ENCODE peak calls at places on chromosomes 7 and 10, in five cellular contexts. H is astrocyte of the cerebellum, G is left lung, C is A549, I is fibroblast of lung. U is an unnamed sample.

GRCh38 chr10:79185067-79185774 is 116.5 kb downstream of the ZMIZ1 start:
- DNase-seq in H (no peak), G (no peak), I (peak), C (no peak), U (no peak)

GRCh38 chr7:138478499-138478908 is 18.4 kb downstream of the TRIM24 start:
- DNase-seq in I (no peak), H (no peak), C (no peak), G (peak), U (no peak)

GRCh38 chr7:931871-932650 is 22.4 kb downstream of the ADAP1 start:
- DNase-seq in H (no peak), I (no peak), G (no peak), C (no peak), U (no peak)

GRCh38 chr10:101769541-101770180 is 6.3 kb downstream of the FGF8 start:
- DNase-seq in I (no peak), G (no peak), C (no peak), H (no peak), U (no peak)

GRCh38 chr10:123858039-123858740 is 33.4 kb downstream of the CPXM2 start:
- DNase-seq in G (no peak), C (no peak), I (no peak), H (no peak), U (no peak)

GRCh38 chr10:50614444-50615137 is 9.2 kb downstream of the SGMS1 start:
- DNase-seq in H (no peak), C (peak), G (no peak), I (no peak), U (no peak)

GRCh38 chr7:21923663-21924062 is 22.0 kb downstream of the CDCA7L start:
- DNase-seq in C (no peak), G (no peak), I (peak), H (no peak), U (no peak)

GRCh38 chr10:126609566-126609965 is 60.9 kb downstream of the C10orf90 start:
- DNase-seq in I (no peak), H (no peak), G (no peak), C (no peak), U (no peak)

GRCh38 chr10:109327266-109327665 is 596.0 kb downstream of the XPNPEP1 start:
- DNase-seq in G (no peak), H (no peak), C (no peak), I (no peak), U (no peak)

GRCh38 chr10:122201401-122201800 is 69.7 kb upstream of the BTBD16 start:
- DNase-seq in C (no peak), G (no peak), H (no peak), I (no peak), U (no peak)

DNA sequence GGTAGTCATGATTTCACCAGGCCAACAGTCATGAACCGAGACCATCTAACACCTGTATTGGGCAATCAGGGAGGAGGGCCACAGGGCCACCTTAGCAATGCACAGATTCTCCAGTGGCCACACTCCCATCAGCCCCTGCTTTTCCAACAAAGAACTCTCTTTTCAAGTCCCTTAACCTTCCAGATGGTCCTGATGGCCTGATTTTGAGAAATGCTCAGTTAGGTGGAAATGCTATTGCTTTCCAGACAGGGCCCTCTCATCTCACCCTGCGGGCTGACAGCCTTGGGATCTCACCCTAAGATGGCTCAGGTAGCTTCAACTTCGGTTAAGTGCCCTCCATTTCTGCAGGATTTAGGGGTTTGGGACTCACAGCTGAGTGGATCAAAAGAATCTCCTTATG is 131.9 kb upstream of the PRR15 start:
- DNase-seq in H (no peak), C (no peak), G (no peak), I (no peak), U (no peak)
- H3K4me3 ChIP-seq in H (no peak), C (no peak), G (no peak), I (no peak), U (no peak)

GRCh38 chr10:132468651-132469050 is 68.9 kb upstream of the INPP5A start:
- DNase-seq in H (no peak), I (no peak), C (no peak), G (peak), U (no peak)
- TF ChIP-seq CTCF in H (no peak), I (no peak), C (no peak), G (no peak), U (no peak)

DNA sequence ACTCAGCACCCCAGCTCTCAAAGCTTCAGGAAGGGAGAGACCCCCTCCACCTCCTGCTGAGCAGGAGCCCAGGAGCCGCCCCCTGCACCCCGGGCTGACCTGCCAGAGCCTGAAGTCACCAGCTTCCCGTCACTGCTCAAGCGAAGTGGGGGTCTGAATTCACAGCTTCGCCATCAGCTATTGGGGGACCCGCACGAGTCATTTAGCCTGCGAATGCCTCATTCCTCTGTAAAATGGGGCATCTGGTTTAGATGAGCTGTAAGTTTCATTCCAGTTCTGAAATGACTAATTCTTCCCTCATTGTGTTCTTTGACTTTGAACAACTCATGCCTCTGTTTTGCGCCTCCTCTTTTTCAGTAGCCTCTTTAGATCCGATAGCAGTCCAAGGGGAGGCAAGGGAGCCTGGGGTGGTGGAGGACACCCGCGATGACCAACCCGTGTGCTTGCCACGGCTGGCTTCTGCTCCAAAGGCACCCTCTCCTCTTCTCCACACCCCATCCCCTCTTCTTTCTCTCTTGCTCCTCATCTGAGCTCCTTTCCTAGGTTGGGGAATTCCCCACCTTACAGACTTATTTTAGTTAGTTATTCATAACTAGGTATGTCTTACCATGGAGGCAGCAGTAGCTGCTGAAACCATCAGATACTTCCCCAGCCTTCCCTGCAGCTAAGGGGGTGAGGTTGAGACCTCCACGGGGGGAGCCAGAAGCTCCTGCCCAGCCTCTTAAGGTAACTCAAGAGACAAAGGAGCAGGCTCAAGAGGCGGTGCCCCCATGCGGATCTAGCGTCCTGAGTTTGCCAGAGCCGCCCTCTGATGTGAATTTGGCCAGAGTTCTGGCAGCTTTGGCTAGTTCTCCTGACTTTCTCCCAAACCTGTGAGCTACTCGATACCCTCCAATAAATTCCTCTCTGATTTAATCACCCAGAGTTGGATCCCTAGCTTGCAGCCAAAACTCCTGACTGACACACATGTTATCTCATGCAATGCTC is 47.7 kb downstream of the RBM17 start:
- DNase-seq in H (peak), I (peak), G (no peak), C (no peak), U (peak)
- H3K4me3 ChIP-seq in H (no peak), I (no peak), G (no peak), C (no peak), U (no peak)

GRCh38 chr10:84784749-84785148 is 456.4 kb downstream of the CCSER2 start:
- DNase-seq in I (no peak), G (no peak), C (no peak), H (no peak), U (no peak)

GRCh38 chr10:84783909-84784308 is 455.5 kb downstream of the CCSER2 start:
- DNase-seq in I (no peak), C (no peak), G (no peak), H (no peak), U (no peak)

GRCh38 chr10:84789050-84789449 is 460.7 kb downstream of the CCSER2 start:
- DNase-seq in H (no peak), C (no peak), G (no peak), I (no peak), U (no peak)

GRCh38 chr10:84783386-84783785 is 455.0 kb downstream of the CCSER2 start:
- DNase-seq in C (peak), G (no peak), H (peak), I (no peak), U (no peak)
- TF ChIP-seq CTCF in C (peak), G (peak), H (peak), I (peak), U (peak)

DNA sequence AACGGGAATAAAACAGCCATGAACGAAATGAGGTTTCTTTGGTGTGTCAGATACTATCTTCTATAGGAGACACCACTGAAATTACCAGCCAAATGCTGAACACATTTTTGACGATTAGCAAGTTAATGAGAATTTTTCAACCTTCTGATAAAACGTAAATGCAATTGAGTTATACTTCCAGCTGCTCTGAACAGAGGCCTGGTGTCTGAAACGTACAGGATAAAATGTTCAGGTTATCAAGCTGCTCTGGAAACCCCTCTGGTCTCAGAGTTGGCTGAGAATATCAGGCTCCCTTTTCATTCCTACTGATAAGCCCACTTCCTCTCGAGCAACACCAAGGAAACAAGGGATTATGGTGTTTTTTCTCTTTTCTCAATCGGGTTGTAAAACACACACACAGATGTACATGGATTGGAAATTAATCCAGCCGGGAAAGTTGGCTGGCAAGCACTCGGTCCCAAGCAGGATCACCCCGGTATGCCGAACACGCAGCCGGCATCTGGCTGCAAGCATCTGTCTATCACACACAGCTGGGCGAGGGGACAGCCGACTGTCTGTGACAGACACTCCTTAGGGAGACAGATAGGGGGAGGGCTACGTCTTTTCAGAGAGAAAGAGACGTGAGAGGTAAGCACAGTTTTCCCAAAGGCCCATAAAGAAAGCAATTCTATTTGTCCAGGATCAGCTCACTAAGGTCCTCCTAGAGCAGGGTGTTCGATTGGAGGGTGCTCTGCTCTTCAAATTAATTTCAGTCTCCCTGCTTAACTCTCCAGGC is 171.8 kb downstream of the PRKAG2 start:
- DNase-seq in H (no peak), C (no peak), I (no peak), G (no peak), U (no peak)
- H3K4me3 ChIP-seq in H (no peak), C (no peak), I (no peak), G (no peak), U (no peak)

GRCh38 chr7:142425281-142425680 is 167.4 kb upstream of the PRSS58 start:
- DNase-seq in C (no peak), H (no peak), G (no peak), I (no peak), U (no peak)

GRCh38 chr7:142414915-142415314 is 157.1 kb upstream of the PRSS58 start:
- DNase-seq in H (no peak), I (no peak), C (no peak), G (no peak), U (no peak)

GRCh38 chr7:142418316-142418715 is 160.5 kb upstream of the PRSS58 start:
- DNase-seq in G (no peak), I (no peak), H (no peak), C (no peak), U (no peak)

GRCh38 chr7:142420554-142421362 is 162.9 kb upstream of the PRSS58 start:
- DNase-seq in C (peak), H (no peak), G (no peak), I (peak), U (no peak)
- TF ChIP-seq CTCF in C (peak), H (peak), G (no peak), I (peak), U (peak)